ENCODE peak calls at places on chromosomes 1 and 21, in six cellular contexts. V is CD4-positive, alpha-beta T cell; A is uterus; J is neural crest cell; M is H9; L is CD8-positive, alpha-beta T cell. I is an unnamed sample.

GRCh38 chr1:17165823-17166222 is 39.1 kb upstream of the PADI1 start:
- DNase-seq in V (no peak), A (no peak), J (no peak), M (no peak), L (no peak), I (no peak)

GRCh38 chr1:151762941-151763921 is at the start of gene MRPL9:
- DNase-seq in V (peak), A (peak), J (peak), M (peak), L (peak), I (peak)

GRCh38 chr1:197184190-197184589 is 37.7 kb upstream of the ASPM start:
- DNase-seq in V (no peak), A (no peak), J (no peak), M (no peak), L (no peak), I (no peak)

GRCh38 chr1:118944546-118944945 is 43.6 kb downstream of the TBX15 start:
- DNase-seq in V (no peak), A (no peak), J (no peak), M (no peak), L (no peak), I (no peak)

GRCh38 chr21:38806942-38807284 is 1.2 kb downstream of the ETS2 start:
- DNase-seq in V (no peak), A (no peak), J (no peak), M (no peak), L (no peak), I (no peak)

GRCh38 chr1:29856663-29857224 is 620.4 kb downstream of the PTPRU start:
- DNase-seq in V (no peak), A (no peak), J (no peak), M (no peak), L (no peak), I (no peak)

GRCh38 chr1:7448986-7449385 is 322.1 kb upstream of the VAMP3 start:
- DNase-seq in V (no peak), A (no peak), J (no peak), M (no peak), L (no peak), I (no peak)

GRCh38 chr1:151968058-151968457 is 25.6 kb downstream of the S100A10 start:
- DNase-seq in V (peak), A (no peak), J (no peak), M (peak), L (peak), I (peak)

GRCh38 chr1:2650967-2651645 is 18.3 kb upstream of the MMEL1 start:
- DNase-seq in V (no peak), A (peak), J (no peak), M (no peak), L (no peak), I (no peak)

GRCh38 chr1:44361478-44361877 is 6.4 kb upstream of the ERI3 start:
- DNase-seq in V (no peak), A (no peak), J (no peak), M (peak), L (no peak), I (no peak)

GRCh38 chr1:228374711-228375577 is 31.7 kb downstream of the TRIM11 start:
- DNase-seq in V (no peak), A (peak), J (no peak), M (no peak), L (no peak), I (peak)

GRCh38 chr1:25733271-25733670 is 66.7 kb upstream of the SELENON start:
- DNase-seq in V (no peak), A (no peak), J (no peak), M (no peak), L (no peak), I (no peak)

GRCh38 chr1:167808104-167808503 is 86.3 kb downstream of the MPZL1 start:
- DNase-seq in V (no peak), A (no peak), J (no peak), M (no peak), L (no peak), I (no peak)

GRCh38 chr1:40948741-40949528 is 30.6 kb upstream of the CTPS1 start:
- DNase-seq in V (peak), A (no peak), J (peak), M (peak), L (peak), I (peak)

GRCh38 chr21:44773291-44773932 is 28.2 kb downstream of the UBE2G2 start:
- DNase-seq in V (no peak), A (no peak), J (peak), M (no peak), L (no peak), I (no peak)

GRCh38 chr21:37119421-37120218 is 46.6 kb downstream of the TTC3 start:
- DNase-seq in V (no peak), A (no peak), J (no peak), M (peak), L (no peak), I (no peak)

GRCh38 chr1:13725714-13726175 is 25.8 kb downstream of the PRDM2 start:
- DNase-seq in V (peak), A (no peak), J (no peak), M (no peak), L (peak), I (peak)

DNA sequence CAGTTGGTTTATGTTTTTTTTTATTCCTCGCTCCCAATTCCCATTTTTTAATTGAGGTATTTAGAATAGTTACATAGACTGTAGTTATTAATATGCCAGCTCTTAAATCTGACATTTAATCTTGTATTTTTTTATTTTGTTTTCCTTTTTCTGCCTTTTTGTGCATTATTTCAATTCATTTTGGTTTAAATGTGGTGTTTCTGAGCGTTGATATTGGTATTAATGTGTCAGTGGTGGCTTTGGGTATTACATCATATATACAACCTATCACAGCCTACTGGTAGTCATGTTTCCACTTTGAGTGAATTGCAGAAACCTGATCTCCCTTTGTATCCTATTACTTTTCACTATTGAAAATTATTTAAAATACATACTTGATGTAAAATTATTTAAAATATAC is 1027.3 kb downstream of the KCNT2 start:
- DNase-seq in V (no peak), A (no peak), J (no peak), M (no peak), L (no peak), I (no peak)
- TF ChIP-seq CTCF in V (no peak), A (no peak), J (peak), M (peak), L (no peak), I (no peak)

GRCh38 chr1:12619396-12620141 is 1.6 kb upstream of the DHRS3 start:
- DNase-seq in V (peak), A (peak), J (peak), M (peak), L (peak), I (peak)

GRCh38 chr1:12620931-12621330 is 2.9 kb upstream of the DHRS3 start:
- DNase-seq in V (no peak), A (no peak), J (no peak), M (no peak), L (no peak), I (no peak)

GRCh38 chr1:12621346-12622320 is 3.6 kb upstream of the DHRS3 start:
- DNase-seq in V (no peak), A (no peak), J (no peak), M (no peak), L (no peak), I (peak)

GRCh38 chr1:12618661-12619395 is 818 bp upstream of the DHRS3 start:
- DNase-seq in V (no peak), A (peak), J (no peak), M (peak), L (peak), I (peak)

GRCh38 chr1:12620142-12620865 is 2.3 kb upstream of the DHRS3 start:
- DNase-seq in V (no peak), A (no peak), J (no peak), M (no peak), L (no peak), I (no peak)
- TF ChIP-seq CTCF in V (peak), A (no peak), J (no peak), M (no peak), L (no peak), I (no peak)

DNA sequence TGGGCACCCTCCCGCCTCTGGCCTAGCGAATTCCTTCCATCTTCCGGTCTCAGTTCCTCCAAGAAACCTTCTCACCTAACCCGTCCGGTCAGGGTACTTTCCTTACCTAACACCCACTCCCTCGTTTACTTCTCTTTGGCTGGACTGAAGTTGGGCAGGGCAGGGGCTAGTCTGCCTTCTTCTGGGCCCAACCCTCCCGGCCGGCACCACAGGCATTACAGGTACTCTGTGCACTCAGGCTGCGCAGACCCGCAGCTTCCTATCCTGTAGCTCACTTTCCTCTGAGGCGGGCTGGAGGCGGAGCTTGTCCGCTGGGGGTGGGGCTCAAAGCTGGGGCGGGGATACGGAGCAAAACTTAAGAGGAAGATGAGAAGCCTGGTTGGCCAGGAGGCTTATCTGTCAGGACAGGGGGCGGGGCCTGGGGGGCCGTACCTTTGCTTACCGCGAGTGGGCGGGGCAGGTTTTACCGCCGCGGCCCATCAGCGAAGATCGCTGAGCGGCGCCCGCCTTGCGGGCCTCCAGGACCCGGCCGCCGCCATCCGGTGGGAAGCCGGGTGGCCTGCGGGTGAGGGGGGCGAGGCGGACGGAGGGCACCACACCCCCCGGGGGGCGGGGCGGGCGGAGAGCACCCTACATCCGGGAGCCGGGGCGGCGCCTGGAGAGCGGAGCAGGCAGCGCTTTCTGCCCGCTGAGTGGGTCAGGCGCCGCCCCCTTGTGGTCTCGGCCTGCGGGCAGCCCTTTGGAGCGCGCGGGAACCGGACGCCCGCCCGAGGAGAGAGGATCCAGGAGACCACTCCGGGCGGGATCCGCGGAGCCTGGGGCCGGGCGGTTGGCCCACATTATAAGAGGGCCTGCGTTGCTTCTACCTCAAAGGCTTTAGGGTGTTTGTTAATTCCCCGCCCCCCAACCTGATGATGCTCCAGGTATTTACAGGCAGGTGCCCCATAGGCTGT is 31.9 kb downstream of the ZNF648 start:
- DNase-seq in V (peak), A (peak), J (peak), M (peak), L (peak), I (peak)
- TF ChIP-seq CTCF in V (peak), A (peak), J (peak), M (peak), L (no peak), I (peak)

GRCh38 chr1:63569917-63570316 is 23.3 kb upstream of the PGM1 start:
- DNase-seq in V (no peak), A (no peak), J (no peak), M (no peak), L (no peak), I (no peak)

GRCh38 chr1:63575340-63575826 is 17.8 kb upstream of the PGM1 start:
- DNase-seq in V (no peak), A (no peak), J (peak), M (peak), L (no peak), I (no peak)
- TF ChIP-seq CTCF in V (peak), A (peak), J (peak), M (peak), L (peak), I (peak)

GRCh38 chr1:69697343-69697742 is 129.6 kb downstream of the LRRC7 start:
- DNase-seq in V (no peak), A (no peak), J (no peak), M (no peak), L (no peak), I (no peak)

GRCh38 chr1:69702085-69702484 is 134.4 kb downstream of the LRRC7 start:
- DNase-seq in V (no peak), A (no peak), J (no peak), M (no peak), L (no peak), I (no peak)

GRCh38 chr1:69706473-69706872 is 138.8 kb downstream of the LRRC7 start:
- DNase-seq in V (no peak), A (no peak), J (no peak), M (no peak), L (no peak), I (no peak)

GRCh38 chr1:69700770-69701169 is 133.0 kb downstream of the LRRC7 start:
- DNase-seq in V (no peak), A (no peak), J (peak), M (peak), L (no peak), I (peak)
- TF ChIP-seq CTCF in V (no peak), A (no peak), J (peak), M (peak), L (no peak), I (peak)

GRCh38 chr1:39220900-39221870 is 16.7 kb downstream of the MACF1 start:
- DNase-seq in V (no peak), A (no peak), J (no peak), M (no peak), L (no peak), I (no peak)

GRCh38 chr1:39228263-39228662 is 23.8 kb downstream of the MACF1 start:
- DNase-seq in V (no peak), A (no peak), J (no peak), M (no peak), L (no peak), I (no peak)

GRCh38 chr1:39229504-39229903 is 25.0 kb downstream of the MACF1 start:
- DNase-seq in V (no peak), A (no peak), J (no peak), M (no peak), L (no peak), I (no peak)

GRCh38 chr1:39226836-39227235 is 22.3 kb downstream of the MACF1 start:
- DNase-seq in V (no peak), A (no peak), J (no peak), M (no peak), L (no peak), I (no peak)

DNA sequence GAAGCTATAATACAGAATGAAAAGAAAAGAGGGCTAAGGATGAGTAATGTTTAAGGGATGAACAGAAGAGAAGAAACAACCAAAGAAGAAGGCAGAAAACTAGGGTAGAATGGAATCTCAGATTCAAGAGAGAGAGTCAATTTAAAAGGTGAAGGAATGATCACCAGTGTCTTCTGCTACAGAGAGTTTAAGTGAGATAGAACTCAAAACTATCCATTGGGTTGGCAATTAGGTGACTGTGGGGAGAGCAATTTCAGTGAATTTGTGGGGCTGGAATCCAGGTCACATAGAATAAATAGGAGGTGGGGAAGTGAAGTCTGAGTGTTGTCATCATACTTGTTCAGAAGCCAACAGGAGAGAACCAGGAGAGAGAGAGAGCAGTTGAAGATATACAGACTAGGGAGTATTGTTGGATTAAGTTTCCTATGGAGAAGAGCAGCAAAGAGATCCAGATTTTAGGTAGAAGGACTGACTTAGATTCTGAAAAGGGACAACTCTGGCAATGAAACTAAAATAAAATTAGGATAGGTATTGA is 19.9 kb downstream of the MACF1 start:
- DNase-seq in V (no peak), A (no peak), J (no peak), M (no peak), L (no peak), I (no peak)
- TF ChIP-seq CTCF in V (no peak), A (no peak), J (no peak), M (no peak), L (no peak), I (no peak)

GRCh38 chr1:51342591-51343206 is 12.3 kb upstream of the TTC39A start:
- DNase-seq in V (no peak), A (no peak), J (no peak), M (no peak), L (no peak), I (no peak)

GRCh38 chr1:51344276-51344601 is 13.9 kb upstream of the TTC39A start:
- DNase-seq in V (no peak), A (no peak), J (no peak), M (no peak), L (no peak), I (no peak)

GRCh38 chr1:51340380-51340779 is 10.0 kb upstream of the TTC39A start:
- DNase-seq in V (no peak), A (no peak), J (no peak), M (peak), L (no peak), I (no peak)

GRCh38 chr1:51343624-51344023 is 13.3 kb upstream of the TTC39A start:
- DNase-seq in V (no peak), A (no peak), J (no peak), M (no peak), L (no peak), I (no peak)

DNA sequence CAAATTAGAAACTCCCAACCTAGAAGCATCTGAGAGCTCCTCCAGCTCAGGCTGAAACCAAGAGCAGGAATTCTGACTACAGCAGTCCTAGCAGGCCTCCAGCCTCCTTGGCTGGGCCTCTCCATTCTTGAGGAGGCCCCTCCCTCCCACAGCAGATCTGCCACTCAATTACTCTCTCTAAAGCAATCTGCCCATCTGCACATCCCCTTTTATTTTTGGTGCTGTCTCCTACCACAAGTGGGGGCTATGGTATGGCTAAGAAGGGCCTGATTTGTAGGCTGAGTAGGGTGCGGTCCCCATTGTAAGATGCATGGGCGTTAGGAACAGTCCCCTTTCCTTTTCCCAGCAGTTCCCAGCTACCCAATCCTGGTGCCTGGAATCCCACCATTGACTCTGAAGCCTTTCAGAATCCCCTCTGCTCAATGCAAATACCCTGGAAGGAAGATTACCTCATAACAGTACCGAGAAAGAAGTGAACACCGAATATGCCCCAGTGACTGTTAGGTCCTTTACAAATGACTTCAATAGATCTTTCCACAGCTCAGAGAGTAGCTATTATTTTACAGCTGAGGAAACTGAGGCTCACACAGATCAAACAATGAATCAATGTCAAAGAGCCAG is 11.6 kb upstream of the TTC39A start:
- DNase-seq in V (no peak), A (no peak), J (no peak), M (no peak), L (no peak), I (no peak)
- TF ChIP-seq CTCF in V (no peak), A (no peak), J (no peak), M (no peak), L (no peak), I (no peak)

GRCh38 chr1:86692636-86693035 is 11.7 kb upstream of the SH3GLB1 start:
- DNase-seq in V (no peak), A (no peak), J (no peak), M (no peak), L (no peak), I (no peak)

DNA sequence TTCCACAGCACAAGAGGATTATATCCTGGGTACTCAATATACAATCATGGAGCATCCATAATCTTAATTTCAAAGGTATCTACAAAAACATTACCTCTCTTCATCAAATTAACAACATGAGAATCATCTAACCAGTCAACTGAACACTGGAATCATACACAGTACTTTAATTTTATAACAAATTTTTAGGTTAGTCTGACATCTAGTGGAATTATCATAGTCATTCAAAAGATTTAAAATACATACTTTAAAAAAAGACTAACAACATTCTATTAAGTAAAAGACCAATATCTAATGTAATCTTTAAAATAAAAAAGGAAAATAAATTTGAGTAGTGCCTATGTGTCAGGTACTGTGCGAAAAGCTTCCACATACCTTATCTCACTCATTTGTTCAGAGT is 16.8 kb upstream of the SH3GLB1 start:
- DNase-seq in V (no peak), A (no peak), J (no peak), M (no peak), L (no peak), I (no peak)
- TF ChIP-seq CTCF in V (peak), A (no peak), J (peak), M (no peak), L (peak), I (no peak)

GRCh38 chr1:234072793-234073192 is 168.3 kb downstream of the SLC35F3 start:
- DNase-seq in V (no peak), A (no peak), J (no peak), M (no peak), L (no peak), I (no peak)

GRCh38 chr1:234067584-234067983 is 163.1 kb downstream of the SLC35F3 start:
- DNase-seq in V (no peak), A (no peak), J (no peak), M (no peak), L (no peak), I (no peak)

GRCh38 chr1:234065794-234066447 is 161.4 kb downstream of the SLC35F3 start:
- DNase-seq in V (peak), A (peak), J (peak), M (peak), L (peak), I (peak)

DNA sequence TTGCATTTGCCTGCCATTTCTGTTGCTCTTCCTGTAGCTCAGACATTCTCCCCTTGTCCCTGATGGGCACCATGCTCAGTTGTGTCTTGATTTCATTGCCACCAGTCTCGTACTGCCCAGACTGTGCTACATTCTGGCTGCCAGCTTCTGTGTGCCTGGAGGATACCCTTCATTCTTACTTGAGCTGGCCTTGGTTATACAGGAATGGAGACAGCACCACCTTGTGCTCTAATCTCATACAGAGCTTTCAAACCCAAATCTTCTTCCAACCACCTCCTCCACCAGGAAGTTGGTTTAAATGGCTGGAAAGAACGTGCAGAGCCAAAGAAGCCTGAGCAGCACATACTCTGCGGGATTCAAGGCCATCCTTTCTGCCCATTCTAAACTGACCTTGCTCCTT is 165.3 kb downstream of the SLC35F3 start:
- DNase-seq in V (no peak), A (no peak), J (no peak), M (no peak), L (no peak), I (no peak)
- TF ChIP-seq CTCF in V (no peak), A (no peak), J (peak), M (peak), L (no peak), I (no peak)